ENCODE peak calls at places on chromosome 5, in six cellular contexts. One of them, this sample, is unnamed.

GRCh38 chr5:168472329-168472728 is 13.9 kb upstream of the RARS1 start:
- DNase-seq in cardiac muscle cell: no peak
- DNase-seq in GM20000: no peak
- DNase-seq in B cell: no peak
- DNase-seq in fibroblast of the aortic adventitia: peak; percentile 91
- DNase-seq in heart left ventricle: no peak
- DNase-seq in this sample: no peak

GRCh38 chr5:52582313-52582712 is 205.4 kb upstream of the ITGA1 start:
- DNase-seq in GM20000: no peak
- DNase-seq in heart left ventricle: no peak
- DNase-seq in fibroblast of the aortic adventitia: no peak
- DNase-seq in cardiac muscle cell: peak; percentile 10
- DNase-seq in B cell: no peak
- DNase-seq in this sample: no peak

GRCh38 chr5:91136271-91136670 is 246.8 kb downstream of the ARRDC3 start:
- DNase-seq in heart left ventricle: no peak
- DNase-seq in GM20000: no peak
- DNase-seq in cardiac muscle cell: no peak
- DNase-seq in B cell: no peak
- DNase-seq in fibroblast of the aortic adventitia: no peak
- DNase-seq in this sample: no peak

GRCh38 chr5:120610145-120610544 is 146.0 kb downstream of the PRR16 start:
- DNase-seq in cardiac muscle cell: no peak
- DNase-seq in B cell: no peak
- DNase-seq in heart left ventricle: no peak
- DNase-seq in GM20000: no peak
- DNase-seq in fibroblast of the aortic adventitia: no peak
- DNase-seq in this sample: no peak

GRCh38 chr5:30502277-30502676 is 691.2 kb upstream of the CDH6 start:
- DNase-seq in GM20000: no peak
- DNase-seq in fibroblast of the aortic adventitia: peak; percentile 9
- DNase-seq in heart left ventricle: no peak
- DNase-seq in cardiac muscle cell: no peak
- DNase-seq in B cell: no peak
- DNase-seq in this sample: no peak

GRCh38 chr5:170738840-170739239 is 44.7 kb upstream of the GABRP start:
- DNase-seq in GM20000: no peak
- DNase-seq in cardiac muscle cell: no peak
- DNase-seq in heart left ventricle: no peak
- DNase-seq in fibroblast of the aortic adventitia: no peak
- DNase-seq in B cell: no peak
- DNase-seq in this sample: no peak

GRCh38 chr5:72194846-72195245 is 87.6 kb downstream of the MAP1B start:
- DNase-seq in heart left ventricle: no peak
- DNase-seq in cardiac muscle cell: no peak
- DNase-seq in B cell: no peak
- DNase-seq in fibroblast of the aortic adventitia: no peak
- DNase-seq in GM20000: peak; percentile 67
- DNase-seq in this sample: no peak

GRCh38 chr5:159051431-159052281 is 48.1 kb downstream of the EBF1 start:
- DNase-seq in fibroblast of the aortic adventitia: peak; percentile 46
- DNase-seq in GM20000: peak; percentile 45
- DNase-seq in cardiac muscle cell: peak; percentile 76
- DNase-seq in B cell: peak; percentile 62
- DNase-seq in heart left ventricle: peak; percentile 80
- DNase-seq in this sample: peak; percentile 75

GRCh38 chr5:10235350-10235749 is 14.3 kb downstream of the ATPSCKMT start:
- DNase-seq in heart left ventricle: no peak
- DNase-seq in B cell: no peak
- DNase-seq in GM20000: no peak
- DNase-seq in cardiac muscle cell: no peak
- DNase-seq in fibroblast of the aortic adventitia: no peak
- DNase-seq in this sample: no peak

GRCh38 chr5:135205616-135206349 is 171.8 kb upstream of the PITX1 start:
- DNase-seq in GM20000: no peak
- DNase-seq in fibroblast of the aortic adventitia: no peak
- DNase-seq in cardiac muscle cell: no peak
- DNase-seq in heart left ventricle: no peak
- DNase-seq in B cell: no peak
- DNase-seq in this sample: no peak

GRCh38 chr5:93875693-93876092 is 134.3 kb upstream of the POU5F2 start:
- DNase-seq in GM20000: no peak
- DNase-seq in heart left ventricle: no peak
- DNase-seq in B cell: no peak
- DNase-seq in cardiac muscle cell: no peak
- DNase-seq in fibroblast of the aortic adventitia: no peak
- DNase-seq in this sample: no peak
- TF ChIP-seq CTCF in GM20000: no peak
- TF ChIP-seq CTCF in heart left ventricle: no peak
- TF ChIP-seq CTCF in B cell: no peak
- TF ChIP-seq CTCF in cardiac muscle cell: peak; percentile 24
- TF ChIP-seq CTCF in fibroblast of the aortic adventitia: peak; percentile 39
- TF ChIP-seq CTCF in this sample: no peak

GRCh38 chr5:20972419-20972925 is 984.5 kb upstream of the CDH18 start:
- DNase-seq in cardiac muscle cell: peak; percentile 34
- DNase-seq in fibroblast of the aortic adventitia: peak; percentile 31
- DNase-seq in heart left ventricle: peak; percentile 33
- DNase-seq in GM20000: no peak
- DNase-seq in B cell: peak; percentile 43
- DNase-seq in this sample: peak; percentile 9
- TF ChIP-seq CTCF in cardiac muscle cell: peak; percentile 71
- TF ChIP-seq CTCF in fibroblast of the aortic adventitia: no peak
- TF ChIP-seq CTCF in heart left ventricle: peak; percentile 42
- TF ChIP-seq CTCF in GM20000: no peak
- TF ChIP-seq CTCF in B cell: peak; percentile 14
- TF ChIP-seq CTCF in this sample: no peak

GRCh38 chr5:141382469-141383294 is at the start of gene PCDHGA7:
- DNase-seq in heart left ventricle: no peak
- DNase-seq in fibroblast of the aortic adventitia: peak; percentile 68
- DNase-seq in GM20000: peak; percentile 65
- DNase-seq in B cell: no peak
- DNase-seq in cardiac muscle cell: no peak
- DNase-seq in this sample: no peak
- TF ChIP-seq CTCF in heart left ventricle: peak; percentile 31
- TF ChIP-seq CTCF in fibroblast of the aortic adventitia: peak; percentile 67
- TF ChIP-seq CTCF in GM20000: peak; percentile 30
- TF ChIP-seq CTCF in B cell: no peak
- TF ChIP-seq CTCF in cardiac muscle cell: peak; percentile 33
- TF ChIP-seq CTCF in this sample: no peak

DNA sequence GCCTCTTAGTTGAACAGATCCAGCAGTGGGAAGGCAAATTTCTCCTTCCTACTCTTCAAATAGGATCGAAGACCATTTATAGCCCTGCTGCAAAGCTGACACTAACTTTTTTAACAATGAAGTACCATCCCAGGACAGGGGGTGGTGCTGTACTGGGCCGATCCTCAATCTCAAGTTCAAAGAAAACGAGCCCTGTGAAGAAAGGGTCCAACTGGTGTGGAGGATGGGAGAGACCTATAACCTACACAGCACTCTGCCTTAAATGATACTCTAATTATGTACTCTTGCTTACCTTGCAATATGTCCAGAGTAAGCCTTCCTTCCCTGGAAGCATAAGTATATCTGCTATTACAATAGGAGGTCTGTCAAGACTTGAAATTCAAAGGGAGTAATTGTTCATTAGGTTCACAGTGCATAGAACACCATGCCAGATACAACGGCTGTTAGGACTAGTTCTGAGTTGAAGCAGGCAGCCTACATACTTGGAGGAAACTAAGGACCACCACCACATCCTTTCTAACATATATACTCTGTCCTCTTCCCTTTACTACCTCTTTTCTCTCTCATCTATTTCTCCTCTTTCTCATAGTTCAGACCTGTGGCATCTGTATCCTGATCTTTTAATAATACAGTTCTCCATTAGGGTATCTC is 6.2 kb downstream of the ETF1 start:
- DNase-seq in heart left ventricle: no peak
- DNase-seq in GM20000: no peak
- DNase-seq in fibroblast of the aortic adventitia: no peak
- DNase-seq in cardiac muscle cell: peak; percentile 20
- DNase-seq in B cell: no peak
- DNase-seq in this sample: no peak
- TF ChIP-seq CTCF in heart left ventricle: peak; percentile 23
- TF ChIP-seq CTCF in GM20000: no peak
- TF ChIP-seq CTCF in fibroblast of the aortic adventitia: peak; percentile 39
- TF ChIP-seq CTCF in cardiac muscle cell: peak; percentile 43
- TF ChIP-seq CTCF in B cell: peak; percentile 62
- TF ChIP-seq CTCF in this sample: peak; percentile 17

GRCh38 chr5:104800440-104801048 is 1238.0 kb upstream of the NUDT12 start:
- DNase-seq in cardiac muscle cell: peak; percentile 11
- DNase-seq in fibroblast of the aortic adventitia: no peak
- DNase-seq in B cell: no peak
- DNase-seq in GM20000: no peak
- DNase-seq in heart left ventricle: no peak
- DNase-seq in this sample: no peak
- TF ChIP-seq CTCF in cardiac muscle cell: no peak
- TF ChIP-seq CTCF in fibroblast of the aortic adventitia: no peak
- TF ChIP-seq CTCF in B cell: no peak
- TF ChIP-seq CTCF in GM20000: peak; percentile 40
- TF ChIP-seq CTCF in heart left ventricle: no peak
- TF ChIP-seq CTCF in this sample: no peak

DNA sequence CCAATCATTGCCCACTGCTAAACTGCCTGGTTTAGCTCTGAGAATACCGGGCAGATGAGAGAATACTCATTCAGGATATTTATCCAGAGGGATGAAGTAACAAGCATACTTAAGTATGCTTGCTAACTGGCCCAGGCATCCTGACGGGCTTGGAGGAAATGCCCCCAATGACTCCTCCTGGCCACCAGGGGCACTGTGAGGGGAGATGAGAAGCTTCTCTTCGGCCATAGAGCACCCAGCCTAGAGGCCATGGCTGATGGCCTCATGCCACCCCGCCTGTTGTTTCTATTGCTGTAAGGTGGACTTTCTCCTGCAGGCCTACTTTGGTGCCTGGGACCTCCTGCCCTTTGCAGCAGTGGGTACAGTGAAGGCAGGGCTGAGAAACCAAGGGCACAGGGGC is 134.5 kb upstream of the FSTL4 start:
- DNase-seq in heart left ventricle: no peak
- DNase-seq in fibroblast of the aortic adventitia: no peak
- DNase-seq in B cell: no peak
- DNase-seq in cardiac muscle cell: no peak
- DNase-seq in GM20000: no peak
- DNase-seq in this sample: no peak
- TF ChIP-seq CTCF in heart left ventricle: no peak
- TF ChIP-seq CTCF in fibroblast of the aortic adventitia: no peak
- TF ChIP-seq CTCF in B cell: peak; percentile 36
- TF ChIP-seq CTCF in cardiac muscle cell: peak; percentile 12
- TF ChIP-seq CTCF in GM20000: no peak
- TF ChIP-seq CTCF in this sample: no peak

DNA sequence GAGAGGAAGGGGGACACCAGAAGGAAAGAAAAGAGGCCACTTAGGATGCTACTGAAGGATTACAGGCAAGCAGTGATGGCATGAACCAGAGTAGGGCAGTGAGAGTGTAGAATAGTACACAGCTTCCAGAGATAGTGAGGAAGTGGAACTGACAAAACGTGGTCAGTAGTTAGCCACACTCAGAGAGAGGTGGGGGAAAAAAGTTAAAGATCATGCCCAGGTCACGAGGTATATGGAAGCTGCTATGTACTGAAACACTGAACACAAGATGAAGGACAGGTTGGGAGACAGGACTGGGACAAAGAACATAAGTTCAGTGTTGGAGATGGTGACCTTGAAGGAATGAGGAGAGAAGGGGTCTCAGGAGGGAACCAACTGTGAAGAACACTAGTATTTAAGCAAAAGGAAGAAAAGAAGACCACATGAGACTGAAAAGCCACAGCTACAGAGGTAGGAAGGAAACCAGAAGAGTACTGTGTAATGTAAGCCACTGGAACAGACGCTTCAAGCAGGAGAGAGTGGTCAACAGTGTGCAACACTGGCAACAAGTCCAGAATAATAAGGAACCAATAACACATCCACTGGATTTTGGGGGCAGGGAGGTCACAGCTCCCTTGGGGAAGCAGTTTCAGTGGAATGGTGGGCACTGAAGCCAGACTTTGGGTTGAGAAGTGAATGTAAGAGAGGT is 45.5 kb downstream of the ELL2 start:
- DNase-seq in GM20000: no peak
- DNase-seq in B cell: no peak
- DNase-seq in cardiac muscle cell: no peak
- DNase-seq in fibroblast of the aortic adventitia: no peak
- DNase-seq in heart left ventricle: no peak
- DNase-seq in this sample: no peak
- TF ChIP-seq CTCF in GM20000: no peak
- TF ChIP-seq CTCF in B cell: no peak
- TF ChIP-seq CTCF in cardiac muscle cell: no peak
- TF ChIP-seq CTCF in fibroblast of the aortic adventitia: no peak
- TF ChIP-seq CTCF in heart left ventricle: no peak
- TF ChIP-seq CTCF in this sample: no peak

DNA sequence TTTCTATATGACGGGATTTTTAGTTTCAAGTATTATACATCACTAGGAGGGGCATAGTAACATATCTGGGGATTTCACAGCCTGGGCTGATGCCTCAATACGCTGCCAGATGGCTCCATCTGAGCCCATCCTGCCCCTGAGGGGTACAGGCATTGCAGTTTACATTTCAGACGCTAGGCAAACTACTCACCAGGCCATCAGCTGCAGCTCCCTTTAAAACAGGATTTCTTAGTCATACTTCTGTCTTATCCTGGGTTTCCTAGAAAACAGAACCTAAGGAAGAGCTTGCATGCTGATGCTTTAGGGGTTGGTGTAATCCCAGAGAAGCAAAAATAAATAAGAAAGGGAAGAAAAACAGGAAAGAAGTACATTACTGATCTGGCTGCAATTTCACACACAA is 372.8 kb upstream of the PIK3R1 start:
- DNase-seq in fibroblast of the aortic adventitia: peak; percentile 11
- DNase-seq in GM20000: no peak
- DNase-seq in B cell: no peak
- DNase-seq in heart left ventricle: no peak
- DNase-seq in cardiac muscle cell: peak; percentile 5
- DNase-seq in this sample: no peak
- TF ChIP-seq CTCF in fibroblast of the aortic adventitia: peak; percentile 12
- TF ChIP-seq CTCF in GM20000: no peak
- TF ChIP-seq CTCF in B cell: no peak
- TF ChIP-seq CTCF in heart left ventricle: no peak
- TF ChIP-seq CTCF in cardiac muscle cell: peak; percentile 50
- TF ChIP-seq CTCF in this sample: no peak

This sample was measured in heart right ventricle.